ENCODE peak calls at places on chromosomes 5 and 9, in four cellular contexts. One of them, this sample, is unnamed.

GRCh38 chr5:76622973-76623596 is at the start of gene F2RL2:
- DNase-seq in stimulated activated CD4-positive, alpha-beta T cell treated with anti-CD3 and anti-CD28 coated beads, Interleukin-2, amount 100 ng/mL, for 4 hours: no peak
- DNase-seq in RWPE1: peak
- DNase-seq in ACHN: peak
- DNase-seq in this sample: no peak

GRCh38 chr9:133732351-133733073 is 5.6 kb downstream of the SARDH start:
- DNase-seq in stimulated activated CD4-positive, alpha-beta T cell treated with anti-CD3 and anti-CD28 coated beads, Interleukin-2, amount 100 ng/mL, for 4 hours: no peak
- DNase-seq in RWPE1: no peak
- DNase-seq in ACHN: no peak
- DNase-seq in this sample: peak

GRCh38 chr9:74573792-74574191 is 76.7 kb downstream of the RORB start:
- DNase-seq in stimulated activated CD4-positive, alpha-beta T cell treated with anti-CD3 and anti-CD28 coated beads, Interleukin-2, amount 100 ng/mL, for 4 hours: no peak
- DNase-seq in RWPE1: no peak
- DNase-seq in ACHN: no peak
- DNase-seq in this sample: no peak

GRCh38 chr5:157266286-157267007 is 524 bp downstream of the CYFIP2 start:
- DNase-seq in stimulated activated CD4-positive, alpha-beta T cell treated with anti-CD3 and anti-CD28 coated beads, Interleukin-2, amount 100 ng/mL, for 4 hours: no peak
- DNase-seq in RWPE1: no peak
- DNase-seq in ACHN: peak
- DNase-seq in this sample: no peak

GRCh38 chr5:95709967-95710650 is 21.0 kb upstream of the RHOBTB3 start:
- DNase-seq in stimulated activated CD4-positive, alpha-beta T cell treated with anti-CD3 and anti-CD28 coated beads, Interleukin-2, amount 100 ng/mL, for 4 hours: no peak
- DNase-seq in RWPE1: no peak
- DNase-seq in ACHN: no peak
- DNase-seq in this sample: no peak

GRCh38 chr5:95822038-95822407 is 503 bp downstream of the GLRX start:
- DNase-seq in stimulated activated CD4-positive, alpha-beta T cell treated with anti-CD3 and anti-CD28 coated beads, Interleukin-2, amount 100 ng/mL, for 4 hours: no peak
- DNase-seq in RWPE1: peak
- DNase-seq in ACHN: peak
- DNase-seq in this sample: peak

GRCh38 chr5:41414598-41414997 is 95.8 kb downstream of the PLCXD3 start:
- DNase-seq in stimulated activated CD4-positive, alpha-beta T cell treated with anti-CD3 and anti-CD28 coated beads, Interleukin-2, amount 100 ng/mL, for 4 hours: no peak
- DNase-seq in RWPE1: peak
- DNase-seq in ACHN: peak
- DNase-seq in this sample: peak

GRCh38 chr5:92916036-92916435 is 665.0 kb downstream of the NR2F1-AS1 start:
- DNase-seq in stimulated activated CD4-positive, alpha-beta T cell treated with anti-CD3 and anti-CD28 coated beads, Interleukin-2, amount 100 ng/mL, for 4 hours: no peak
- DNase-seq in RWPE1: peak
- DNase-seq in ACHN: no peak
- DNase-seq in this sample: no peak

GRCh38 chr9:2341956-2342355 is 279.6 kb upstream of the VLDLR start:
- DNase-seq in stimulated activated CD4-positive, alpha-beta T cell treated with anti-CD3 and anti-CD28 coated beads, Interleukin-2, amount 100 ng/mL, for 4 hours: no peak
- DNase-seq in RWPE1: no peak
- DNase-seq in ACHN: no peak
- DNase-seq in this sample: no peak

GRCh38 chr5:147452137-147452838 is 57.6 kb downstream of the DPYSL3 start:
- DNase-seq in stimulated activated CD4-positive, alpha-beta T cell treated with anti-CD3 and anti-CD28 coated beads, Interleukin-2, amount 100 ng/mL, for 4 hours: no peak
- DNase-seq in RWPE1: no peak
- DNase-seq in ACHN: no peak
- DNase-seq in this sample: peak

This sample was measured in tibial artery.